ENCODE peak calls at places on chromosomes 6 and 20, in seven cellular contexts. D, X, P, A, B, V and L are unnamed samples.

GRCh38 chr6:30820196-30820595 is 64.1 kb upstream of the DDR1 start:
- DNase-seq in B (no peak), D (no peak), P (no peak), V (no peak), A (peak), X (peak), L (no peak)

GRCh38 chr20:33702861-33703260 is 16.7 kb upstream of the E2F1 start:
- DNase-seq in B (peak), A (no peak), D (no peak), P (no peak), X (no peak), V (no peak), L (no peak)

GRCh38 chr20:16551601-16552419 is 21.4 kb downstream of the KIF16B start:
- DNase-seq in B (no peak), P (no peak), V (no peak), A (no peak), D (no peak), X (no peak), L (no peak)

GRCh38 chr20:61815176-61815575 is 250.5 kb downstream of the TAF4 start:
- DNase-seq in B (no peak), V (no peak), D (no peak), A (no peak), P (no peak), X (no peak), L (no peak)

GRCh38 chr6:25277401-25277800 is 1.8 kb upstream of the CARMIL1 start:
- DNase-seq in A (no peak), D (no peak), V (no peak), B (no peak), X (no peak), P (no peak), L (no peak)

GRCh38 chr6:163263998-163264661 is 150.4 kb upstream of the QKI start:
- DNase-seq in V (no peak), A (no peak), X (no peak), B (no peak), P (no peak), D (no peak), L (no peak)

GRCh38 chr6:161480416-161481165 is 206.7 kb upstream of the AGPAT4 start:
- DNase-seq in V (no peak), B (no peak), P (no peak), D (no peak), X (no peak), A (no peak), L (no peak)

GRCh38 chr6:15398657-15399287 is 152.9 kb downstream of the JARID2 start:
- DNase-seq in X (no peak), B (no peak), P (no peak), A (no peak), V (no peak), D (peak), L (peak)

GRCh38 chr6:74128536-74128935 is 432.5 kb downstream of the CD109 start:
- DNase-seq in D (no peak), X (peak), A (peak), V (no peak), P (no peak), B (no peak), L (no peak)

GRCh38 chr6:135183532-135184440 is 2.7 kb downstream of the MYB start:
- DNase-seq in A (peak), V (peak), X (no peak), B (peak), P (peak), D (no peak), L (peak)

GRCh38 chr6:168090706-168091105 is 11.7 kb upstream of the FRMD1 start:
- DNase-seq in P (no peak), D (no peak), B (no peak), A (no peak), V (no peak), X (no peak), L (no peak)

GRCh38 chr6:105633814-105634213 is 230.9 kb upstream of the PREP start:
- DNase-seq in V (no peak), B (no peak), X (no peak), D (no peak), P (no peak), A (no peak), L (no peak)

GRCh38 chr20:8535403-8536003 is 403.4 kb downstream of the PLCB1 start:
- DNase-seq in D (no peak), B (peak), V (no peak), P (no peak), A (peak), X (no peak), L (no peak)

GRCh38 chr20:48128436-48128835 is 343.2 kb upstream of the SULF2 start:
- DNase-seq in D (no peak), V (no peak), X (no peak), B (no peak), P (no peak), A (no peak), L (no peak)

GRCh38 chr6:4612636-4613171 is 163.5 kb upstream of the CDYL start:
- DNase-seq in A (peak), X (peak), B (no peak), P (no peak), D (no peak), V (no peak), L (no peak)

GRCh38 chr6:108872001-108872974 is 24.1 kb downstream of the ARMC2 start:
- DNase-seq in P (peak), D (no peak), V (no peak), B (no peak), A (no peak), X (no peak), L (no peak)

GRCh38 chr20:21368791-21369190 is 28.5 kb downstream of the NKX2-4 start:
- DNase-seq in V (no peak), P (no peak), X (no peak), D (no peak), A (no peak), B (no peak), L (no peak)

GRCh38 chr6:75397806-75398465 is 95.7 kb downstream of the FILIP1 start:
- DNase-seq in V (no peak), A (peak), B (no peak), D (no peak), X (no peak), P (no peak), L (no peak)